ENCODE peak calls at places on chromosomes 11 and 22, in seven cellular contexts. One of them, this sample, is unnamed.

GRCh38 chr11:71580057-71581003 is 2.3 kb downstream of the KRTAP5-11 start:
- DNase-seq in right cardiac atrium: peak
- DNase-seq in islet precursor cell: peak
- DNase-seq in head of caudate nucleus: peak
- DNase-seq in EH: peak
- DNase-seq in MCF 10A: peak
- DNase-seq in GM19239: peak
- DNase-seq in this sample: peak

GRCh38 chr11:38751421-38751820 is 2153.4 kb upstream of the RAG2 start:
- DNase-seq in right cardiac atrium: no peak
- DNase-seq in islet precursor cell: no peak
- DNase-seq in head of caudate nucleus: no peak
- DNase-seq in EH: no peak
- DNase-seq in MCF 10A: no peak
- DNase-seq in GM19239: no peak
- DNase-seq in this sample: no peak

GRCh38 chr11:67640021-67640757 is 626 bp upstream of the TBX10 start:
- DNase-seq in right cardiac atrium: peak
- DNase-seq in islet precursor cell: peak
- DNase-seq in head of caudate nucleus: peak
- DNase-seq in EH: peak
- DNase-seq in MCF 10A: peak
- DNase-seq in GM19239: peak
- DNase-seq in this sample: peak

GRCh38 chr22:39956932-39957664 is 3.1 kb upstream of the TMA7B start:
- DNase-seq in right cardiac atrium: no peak
- DNase-seq in islet precursor cell: no peak
- DNase-seq in head of caudate nucleus: no peak
- DNase-seq in EH: no peak
- DNase-seq in MCF 10A: no peak
- DNase-seq in GM19239: peak
- DNase-seq in this sample: no peak

GRCh38 chr11:75422248-75423231 is 10.5 kb downstream of the KLHL35 start:
- DNase-seq in right cardiac atrium: no peak
- DNase-seq in islet precursor cell: no peak
- DNase-seq in head of caudate nucleus: no peak
- DNase-seq in EH: no peak
- DNase-seq in MCF 10A: no peak
- DNase-seq in GM19239: no peak
- DNase-seq in this sample: peak

GRCh38 chr11:2816941-2817421 is 68.6 kb downstream of the CDKN1C start:
- DNase-seq in right cardiac atrium: peak
- DNase-seq in islet precursor cell: no peak
- DNase-seq in head of caudate nucleus: no peak
- DNase-seq in EH: peak
- DNase-seq in MCF 10A: no peak
- DNase-seq in GM19239: no peak
- DNase-seq in this sample: no peak

GRCh38 chr11:59154585-59154984 is 11.9 kb downstream of the FAM111A start:
- DNase-seq in right cardiac atrium: no peak
- DNase-seq in islet precursor cell: peak
- DNase-seq in head of caudate nucleus: no peak
- DNase-seq in EH: no peak
- DNase-seq in MCF 10A: no peak
- DNase-seq in GM19239: no peak
- DNase-seq in this sample: peak

GRCh38 chr11:43830928-43831440 is 49.6 kb upstream of the ALKBH3 start:
- DNase-seq in right cardiac atrium: no peak
- DNase-seq in islet precursor cell: peak
- DNase-seq in head of caudate nucleus: peak
- DNase-seq in EH: peak
- DNase-seq in MCF 10A: peak
- DNase-seq in GM19239: no peak
- DNase-seq in this sample: peak

GRCh38 chr11:67538823-67539505 is 15.7 kb upstream of the CABP2 start:
- DNase-seq in right cardiac atrium: no peak
- DNase-seq in islet precursor cell: no peak
- DNase-seq in head of caudate nucleus: no peak
- DNase-seq in EH: no peak
- DNase-seq in MCF 10A: no peak
- DNase-seq in GM19239: no peak
- DNase-seq in this sample: no peak

GRCh38 chr11:75103380-75104026 is 6.8 kb upstream of the OR2AT4 start:
- DNase-seq in right cardiac atrium: no peak
- DNase-seq in islet precursor cell: no peak
- DNase-seq in head of caudate nucleus: peak
- DNase-seq in EH: peak
- DNase-seq in MCF 10A: peak
- DNase-seq in GM19239: no peak
- DNase-seq in this sample: peak

GRCh38 chr11:47305734-47306483 is 36.0 kb downstream of the MADD start:
- DNase-seq in right cardiac atrium: peak
- DNase-seq in islet precursor cell: no peak
- DNase-seq in head of caudate nucleus: peak
- DNase-seq in EH: peak
- DNase-seq in MCF 10A: peak
- DNase-seq in GM19239: no peak
- DNase-seq in this sample: no peak

GRCh38 chr11:107741044-107741823 is 29.4 kb upstream of the SLN start:
- DNase-seq in right cardiac atrium: no peak
- DNase-seq in islet precursor cell: no peak
- DNase-seq in head of caudate nucleus: no peak
- DNase-seq in EH: peak
- DNase-seq in MCF 10A: peak
- DNase-seq in GM19239: peak
- DNase-seq in this sample: peak

GRCh38 chr11:217704-218103 is 10.2 kb downstream of the RIC8A start:
- DNase-seq in right cardiac atrium: no peak
- DNase-seq in islet precursor cell: no peak
- DNase-seq in head of caudate nucleus: no peak
- DNase-seq in EH: no peak
- DNase-seq in MCF 10A: no peak
- DNase-seq in GM19239: no peak
- DNase-seq in this sample: no peak

GRCh38 chr11:27416568-27417176 is 53.7 kb upstream of the CCDC34 start:
- DNase-seq in right cardiac atrium: no peak
- DNase-seq in islet precursor cell: no peak
- DNase-seq in head of caudate nucleus: no peak
- DNase-seq in EH: no peak
- DNase-seq in MCF 10A: no peak
- DNase-seq in GM19239: no peak
- DNase-seq in this sample: peak

GRCh38 chr11:120536091-120536796 is 24.7 kb downstream of the GRIK4 start:
- DNase-seq in right cardiac atrium: no peak
- DNase-seq in islet precursor cell: no peak
- DNase-seq in head of caudate nucleus: no peak
- DNase-seq in EH: no peak
- DNase-seq in MCF 10A: no peak
- DNase-seq in GM19239: no peak
- DNase-seq in this sample: no peak

GRCh38 chr11:129803533-129803932 is 12.1 kb upstream of the TMEM45B start:
- DNase-seq in right cardiac atrium: no peak
- DNase-seq in islet precursor cell: no peak
- DNase-seq in head of caudate nucleus: no peak
- DNase-seq in EH: no peak
- DNase-seq in MCF 10A: no peak
- DNase-seq in GM19239: no peak
- DNase-seq in this sample: peak

GRCh38 chr11:6437423-6437822 is 3.4 kb downstream of the HPX start:
- DNase-seq in right cardiac atrium: no peak
- DNase-seq in islet precursor cell: no peak
- DNase-seq in head of caudate nucleus: no peak
- DNase-seq in EH: no peak
- DNase-seq in MCF 10A: no peak
- DNase-seq in GM19239: no peak
- DNase-seq in this sample: no peak

GRCh38 chr11:94342250-94342649 is 37.9 kb downstream of the IZUMO1R start:
- DNase-seq in right cardiac atrium: no peak
- DNase-seq in islet precursor cell: no peak
- DNase-seq in head of caudate nucleus: no peak
- DNase-seq in EH: no peak
- DNase-seq in MCF 10A: peak
- DNase-seq in GM19239: no peak
- DNase-seq in this sample: peak

GRCh38 chr11:46655631-46656030 is 38.3 kb downstream of the ATG13 start:
- DNase-seq in right cardiac atrium: no peak
- DNase-seq in islet precursor cell: no peak
- DNase-seq in head of caudate nucleus: no peak
- DNase-seq in EH: peak
- DNase-seq in MCF 10A: no peak
- DNase-seq in GM19239: no peak
- DNase-seq in this sample: no peak

GRCh38 chr22:41256898-41257260 is 16.1 kb upstream of the CHADL start:
- DNase-seq in right cardiac atrium: no peak
- DNase-seq in islet precursor cell: peak
- DNase-seq in head of caudate nucleus: no peak
- DNase-seq in EH: peak
- DNase-seq in MCF 10A: peak
- DNase-seq in GM19239: no peak
- DNase-seq in this sample: peak